ENCODE peak calls at places on chromosomes 12 and 14, in four cellular contexts. Z is glomerular endothelial cell; K is T-helper 2 cell; S is stimulated activated CD8-positive, alpha-beta memory T cell treated with anti-CD3 and anti-CD28 coated beads, Interleukin-4, amount 100 ng/mL, for 24 hours. U is an unnamed sample.

GRCh38 chr12:77047341-77048202 is 17.8 kb downstream of the E2F7 start:
- DNase-seq in K (no peak), S (no peak), Z (no peak), U (no peak)

GRCh38 chr12:20183563-20183962 is 184.8 kb upstream of the PDE3A start:
- DNase-seq in S (no peak), Z (no peak), K (no peak), U (no peak)

GRCh38 chr12:70982286-70982685 is 61.7 kb upstream of the PTPRR start:
- DNase-seq in K (no peak), S (no peak), Z (no peak), U (no peak)

GRCh38 chr12:47837190-47838171 is 17.8 kb upstream of the HDAC7 start:
- DNase-seq in Z (no peak), K (peak), S (peak), U (no peak)

GRCh38 chr12:93624595-93625294 is 52.3 kb downstream of the SOCS2 start:
- DNase-seq in K (no peak), S (no peak), Z (peak), U (no peak)

GRCh38 chr12:85253823-85254222 is 26.2 kb upstream of the ALX1 start:
- DNase-seq in Z (no peak), K (no peak), S (no peak), U (no peak)

GRCh38 chr12:124599074-124599999 is 31.9 kb upstream of the NCOR2 start:
- DNase-seq in S (no peak), K (no peak), Z (no peak), U (no peak)

GRCh38 chr12:52171950-52172512 is 19.8 kb downstream of the KRT80 start:
- DNase-seq in K (no peak), S (no peak), Z (no peak), U (no peak)

GRCh38 chr12:122319312-122319638 is 53.0 kb upstream of the VPS33A start:
- DNase-seq in Z (no peak), S (no peak), K (no peak), U (no peak)

GRCh38 chr14:101480747-101481530 is 80.4 kb upstream of the DIO3 start:
- DNase-seq in K (no peak), S (no peak), Z (no peak), U (no peak)

GRCh38 chr12:10339441-10339840 is 31.8 kb downstream of the KLRD1 start:
- DNase-seq in S (no peak), Z (no peak), K (no peak), U (no peak)

GRCh38 chr12:120157678-120158077 is 36.8 kb downstream of the GCN1 start:
- DNase-seq in S (no peak), Z (no peak), K (no peak), U (no peak)

GRCh38 chr12:34347367-34347766 is 325.1 kb downstream of the ALG10 start:
- DNase-seq in Z (no peak), S (no peak), K (no peak), U (no peak)

GRCh38 chr12:51744957-51745356 is 103.6 kb downstream of the FIGNL2 start:
- DNase-seq in K (no peak), Z (no peak), S (no peak), U (no peak)

GRCh38 chr14:22226381-22226780 is 362.6 kb downstream of the DAD1 start:
- DNase-seq in Z (no peak), K (no peak), S (no peak), U (no peak)

GRCh38 chr12:2259368-2259767 is 206.6 kb downstream of the CACNA1C start:
- DNase-seq in K (no peak), S (no peak), Z (no peak), U (no peak)

GRCh38 chr14:32524609-32525391 is 195.7 kb downstream of the AKAP6 start:
- DNase-seq in K (no peak), S (no peak), Z (no peak), U (no peak)

GRCh38 chr12:96807741-96808140 is 99.3 kb upstream of the NEDD1 start:
- DNase-seq in K (no peak), Z (no peak), S (no peak), U (no peak)

GRCh38 chr14:73240816-73241480 is 3.6 kb downstream of the PAPLN start:
- DNase-seq in Z (no peak), K (no peak), S (no peak), U (no peak)